ENCODE peak calls at places on chromosomes 11 and 22, in ten cellular contexts. O, L, Q, P, M, B, N, A, Z and F are unnamed samples.

GRCh38 chr11:71176812-71177211 is 75.6 kb downstream of the SHANK2 start:
- DNase-seq in Q (no peak), B (no peak), P (no peak), O (no peak), Z (no peak), N (no peak), L (no peak), A (no peak), M (no peak), F (no peak)

GRCh38 chr22:22909605-22910271 is 22.1 kb downstream of the IGLL5 start:
- DNase-seq in N (no peak), L (no peak), B (peak), M (no peak), O (no peak), P (no peak), Z (no peak), Q (no peak), A (no peak), F (no peak)

GRCh38 chr11:73257342-73258103 is 14.6 kb upstream of the P2RY6 start:
- DNase-seq in M (no peak), O (peak), A (peak), P (peak), L (peak), N (no peak), Z (peak), Q (no peak), B (peak), F (peak)

GRCh38 chr11:93567406-93567819 is 24.2 kb upstream of the SMCO4 start:
- DNase-seq in M (no peak), A (peak), B (peak), Z (peak), N (peak), Q (no peak), P (no peak), O (peak), L (no peak), F (no peak)

GRCh38 chr11:9148035-9148434 is 56.6 kb upstream of the SCUBE2 start:
- DNase-seq in A (no peak), O (no peak), P (no peak), B (no peak), L (no peak), M (no peak), N (no peak), Q (no peak), Z (no peak), F (no peak)

GRCh38 chr11:92136792-92137191 is 87.8 kb upstream of the FAT3 start:
- DNase-seq in B (no peak), P (no peak), Q (no peak), L (no peak), A (no peak), M (peak), O (no peak), Z (no peak), N (no peak), F (no peak)

GRCh38 chr22:37501610-37502341 is 15.6 kb upstream of the MFNG start:
- DNase-seq in O (peak), P (peak), Z (peak), L (no peak), M (no peak), A (peak), N (no peak), Q (peak), B (peak), F (peak)

GRCh38 chr22:29629382-29630179 is 26.1 kb downstream of the NF2 start:
- DNase-seq in B (no peak), P (no peak), L (no peak), N (no peak), Z (no peak), O (no peak), A (no peak), Q (no peak), M (no peak), F (no peak)

GRCh38 chr22:37259540-37260029 is 15.5 kb upstream of the RAC2 start:
- DNase-seq in N (no peak), B (no peak), A (peak), O (peak), Q (no peak), P (peak), Z (no peak), L (peak), M (peak), F (no peak)

GRCh38 chr22:19430890-19431541 is 517 bp downstream of the HIRA start:
- DNase-seq in O (peak), L (no peak), M (peak), Q (peak), A (peak), B (peak), P (peak), N (no peak), Z (no peak), F (no peak)

GRCh38 chr11:110903830-110904229 is 191.6 kb upstream of the ARHGAP20 start:
- DNase-seq in O (peak), N (no peak), B (no peak), P (no peak), Z (no peak), M (no peak), A (peak), L (no peak), Q (no peak), F (no peak)

GRCh38 chr22:40666151-40666848 is 13.0 kb upstream of the MCHR1 start:
- DNase-seq in Z (no peak), P (no peak), B (no peak), Q (no peak), M (no peak), O (no peak), N (no peak), A (no peak), L (no peak), F (peak)

GRCh38 chr11:132504501-132505041 is 1027.7 kb downstream of the OPCML start:
- DNase-seq in P (no peak), O (no peak), Q (no peak), A (no peak), M (no peak), Z (no peak), L (no peak), B (no peak), N (no peak), F (no peak)

GRCh38 chr22:27470169-27470772 is 331.3 kb downstream of the MN1 start:
- DNase-seq in P (no peak), Q (no peak), A (no peak), O (no peak), Z (no peak), M (no peak), B (no peak), L (no peak), N (no peak), F (no peak)

GRCh38 chr11:126339073-126339865 is 16.2 kb upstream of the ST3GAL4 start:
- DNase-seq in O (no peak), N (no peak), P (peak), B (no peak), M (no peak), L (no peak), Z (no peak), Q (no peak), A (no peak), F (no peak)

GRCh38 chr11:2525166-2525861 is 80.5 kb downstream of the KCNQ1 start:
- DNase-seq in P (peak), B (peak), N (no peak), M (peak), O (no peak), A (no peak), L (peak), Q (no peak), Z (no peak), F (no peak)

GRCh38 chr11:73402834-73403185 is 26.6 kb downstream of the RELT start:
- DNase-seq in P (no peak), B (no peak), L (no peak), Z (no peak), A (no peak), N (no peak), M (no peak), O (peak), Q (no peak), F (no peak)

GRCh38 chr11:122743949-122744876 is 88.7 kb downstream of the UBASH3B start:
- DNase-seq in A (no peak), M (no peak), P (no peak), N (peak), Z (peak), O (no peak), B (no peak), L (no peak), Q (no peak), F (no peak)

GRCh38 chr11:115678942-115679341 is 174.7 kb upstream of the CADM1 start:
- DNase-seq in N (no peak), P (no peak), O (no peak), L (peak), Z (no peak), A (no peak), M (peak), B (no peak), Q (no peak), F (no peak)

GRCh38 chr11:65150513-65151271 is 16.4 kb upstream of the SYVN1 start:
- DNase-seq in M (no peak), P (peak), Z (peak), N (peak), A (peak), O (peak), L (no peak), B (peak), Q (peak), F (no peak)

GRCh38 chr11:61697093-61697492 is 16.9 kb downstream of the DAGLA start:
- DNase-seq in P (peak), A (peak), M (no peak), N (no peak), Z (no peak), B (peak), O (no peak), Q (peak), L (no peak), F (no peak)

GRCh38 chr11:126917531-126918204 is 82.9 kb downstream of the KIRREL3 start:
- DNase-seq in O (peak), N (no peak), Z (no peak), B (no peak), A (peak), L (no peak), M (no peak), P (no peak), Q (peak), F (peak)

GRCh38 chr22:38186429-38186828 is 4.8 kb upstream of the PLA2G6 start:
- DNase-seq in B (no peak), A (no peak), Q (no peak), O (no peak), N (no peak), M (no peak), Z (no peak), P (no peak), L (no peak), F (no peak)

GRCh38 chr11:13962562-13963168 is at the start of gene SPON1:
- DNase-seq in Z (no peak), M (peak), P (peak), Q (no peak), N (no peak), L (peak), A (no peak), B (peak), O (peak), F (no peak)

GRCh38 chr11:34749666-34750659 is 129.1 kb downstream of the EHF start:
- DNase-seq in Z (peak), L (no peak), B (no peak), O (peak), P (peak), Q (peak), M (no peak), N (peak), A (peak), F (peak)

GRCh38 chr22:35568751-35569725 is 28.4 kb downstream of the RASD2 start:
- DNase-seq in P (no peak), M (no peak), O (peak), L (no peak), Z (no peak), N (peak), Q (no peak), A (peak), B (no peak), F (no peak)

GRCh38 chr11:116035972-116036371 is 531.8 kb upstream of the CADM1 start:
- DNase-seq in Q (no peak), L (peak), M (no peak), O (no peak), B (no peak), P (no peak), N (no peak), Z (no peak), A (no peak), F (no peak)

GRCh38 chr11:1458340-1459218 is 28.0 kb downstream of the MOB2 start:
- DNase-seq in Q (peak), Z (peak), O (no peak), N (no peak), B (peak), P (peak), L (peak), M (peak), A (no peak), F (no peak)

GRCh38 chr22:40782521-40782920 is 36.6 kb downstream of the SLC25A17 start:
- DNase-seq in A (no peak), P (no peak), Z (no peak), O (no peak), M (no peak), Q (no peak), N (no peak), L (no peak), B (no peak), F (no peak)

GRCh38 chr11:131889760-131890620 is 519.6 kb downstream of the NTM start:
- DNase-seq in Z (no peak), B (no peak), Q (no peak), O (peak), M (no peak), L (no peak), N (no peak), P (no peak), A (no peak), F (no peak)

GRCh38 chr11:114354076-114354475 is 46.2 kb downstream of the C11orf71 start:
- DNase-seq in B (no peak), Z (no peak), M (no peak), A (peak), P (no peak), L (no peak), O (peak), N (no peak), Q (peak), F (no peak)

GRCh38 chr11:7664867-7665266 is 8.4 kb downstream of the CYB5R2 start:
- DNase-seq in N (no peak), Q (no peak), M (no peak), Z (no peak), A (no peak), L (no peak), P (no peak), B (no peak), O (no peak), F (no peak)

GRCh38 chr11:130407978-130408377 is 20.4 kb downstream of the ADAMTS8 start:
- DNase-seq in Z (no peak), L (no peak), N (peak), A (peak), O (peak), P (no peak), Q (no peak), B (no peak), M (no peak), F (no peak)

GRCh38 chr11:134466909-134467567 is 55.0 kb upstream of the B3GAT1 start:
- DNase-seq in N (no peak), M (no peak), P (no peak), O (no peak), B (no peak), L (no peak), A (no peak), Z (no peak), Q (no peak), F (no peak)

GRCh38 chr11:78789365-78789764 is 214.7 kb upstream of the NARS2 start:
- DNase-seq in Q (no peak), N (no peak), A (no peak), Z (no peak), M (no peak), P (no peak), B (no peak), L (no peak), O (no peak), F (no peak)

GRCh38 chr22:35054064-35054463 is 11.9 kb upstream of the ISX start:
- DNase-seq in A (no peak), Q (no peak), P (no peak), L (no peak), N (no peak), B (no peak), O (no peak), M (no peak), Z (no peak), F (no peak)

GRCh38 chr11:105282658-105283057 is 143.1 kb upstream of the CARD18 start:
- DNase-seq in L (no peak), Z (no peak), M (no peak), O (no peak), B (no peak), A (no peak), N (no peak), Q (no peak), P (no peak), F (no peak)

GRCh38 chr11:9688716-9689511 is 25.0 kb downstream of the SWAP70 start:
- DNase-seq in M (no peak), N (no peak), O (peak), Q (no peak), A (peak), Z (no peak), L (peak), P (no peak), B (no peak), F (peak)

GRCh38 chr22:49193901-49194465 is 633.7 kb downstream of the BRD1 start:
- DNase-seq in Q (no peak), M (no peak), Z (no peak), O (no peak), B (peak), N (no peak), L (no peak), A (no peak), P (peak), F (no peak)

GRCh38 chr11:17986711-17987220 is 26.1 kb downstream of the SERGEF start:
- DNase-seq in B (no peak), N (no peak), M (no peak), L (no peak), Z (no peak), Q (no peak), A (no peak), P (no peak), O (no peak), F (no peak)
- TF ChIP-seq CTCF in B (no peak), N (no peak), M (no peak), L (no peak), Z (no peak), Q (peak), A (peak), P (no peak), O (peak), F (no peak)

GRCh38 chr22:45868586-45869443 is 108.1 kb downstream of the WNT7B start:
- DNase-seq in B (peak), N (no peak), L (no peak), Z (no peak), P (no peak), A (no peak), Q (no peak), O (no peak), M (no peak), F (no peak)

GRCh38 chr22:45866398-45867117 is 110.4 kb downstream of the WNT7B start:
- DNase-seq in Z (no peak), L (peak), A (no peak), P (peak), N (no peak), Q (no peak), M (peak), O (no peak), B (peak), F (no peak)

GRCh38 chr22:45867906-45868555 is 108.9 kb downstream of the WNT7B start:
- DNase-seq in L (no peak), M (peak), N (no peak), A (no peak), B (peak), P (no peak), O (no peak), Q (no peak), Z (no peak), F (no peak)

GRCh38 chr22:45865561-45866397 is 111.2 kb downstream of the WNT7B start:
- DNase-seq in P (no peak), Z (no peak), Q (no peak), A (no peak), M (peak), B (peak), N (no peak), O (no peak), L (no peak), F (no peak)

DNA sequence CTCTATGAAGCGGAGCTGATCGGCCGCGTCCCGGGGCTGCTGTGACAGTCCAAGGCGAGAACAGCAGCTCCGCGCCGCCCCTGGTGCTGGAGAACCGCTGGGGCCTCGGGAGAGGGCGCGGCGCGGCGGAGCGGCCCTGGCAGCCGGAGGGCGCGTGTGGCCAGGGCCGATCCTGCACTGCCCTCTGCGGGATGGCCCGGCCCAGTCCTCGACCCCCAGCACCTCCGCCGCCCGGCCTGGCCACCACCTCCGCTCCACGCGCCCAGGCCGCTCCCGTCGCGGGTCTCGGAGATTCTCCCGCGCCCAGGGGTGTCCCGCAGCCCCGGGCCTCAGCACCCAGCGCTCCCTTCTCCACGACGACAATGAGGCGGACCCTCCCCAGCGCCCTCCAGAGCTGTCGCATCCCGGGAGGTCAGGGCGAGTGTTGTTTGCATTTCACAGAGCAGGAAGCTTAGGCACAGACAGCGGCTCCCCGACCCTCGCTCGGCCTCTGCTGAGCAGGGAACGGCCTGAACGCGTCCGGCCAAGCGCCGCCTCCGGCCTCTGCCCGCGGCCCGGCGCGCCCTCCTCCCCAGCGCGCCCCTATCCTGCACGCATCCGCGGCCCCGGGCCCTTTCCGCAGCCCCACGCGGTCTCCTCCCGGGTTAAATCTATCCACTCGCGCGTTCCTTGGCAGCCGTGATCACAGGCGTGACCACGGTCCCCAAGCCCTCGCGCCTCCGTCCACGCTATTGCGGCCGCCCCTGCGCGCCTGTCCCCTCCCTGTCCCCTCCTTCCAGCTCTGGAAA is 109.7 kb downstream of the WNT7B start:
- DNase-seq in L (peak), B (peak), Z (no peak), N (no peak), P (peak), O (no peak), A (no peak), M (peak), Q (no peak), F (no peak)
- TF ChIP-seq CTCF in L (no peak), B (peak), Z (peak), N (no peak), P (peak), O (peak), A (peak), M (no peak), Q (no peak), F (peak)

GRCh38 chr11:66264383-66264782 is 4.1 kb upstream of the RAB1B start:
- DNase-seq in L (no peak), Q (no peak), Z (no peak), O (no peak), B (no peak), N (no peak), A (no peak), M (no peak), P (no peak), F (no peak)

GRCh38 chr11:66263785-66264184 is 4.7 kb upstream of the RAB1B start:
- DNase-seq in Z (no peak), O (no peak), L (no peak), A (no peak), M (no peak), P (no peak), B (no peak), Q (no peak), N (no peak), F (no peak)

GRCh38 chr11:66266378-66267038 is 1.9 kb upstream of the RAB1B start:
- DNase-seq in A (no peak), M (no peak), Q (no peak), L (no peak), N (no peak), O (no peak), P (peak), B (peak), Z (no peak), F (no peak)

GRCh38 chr11:66265531-66266377 is 2.7 kb upstream of the RAB1B start:
- DNase-seq in A (no peak), M (no peak), P (no peak), Z (no peak), B (peak), Q (no peak), O (no peak), L (no peak), N (no peak), F (no peak)

GRCh38 chr11:66264893-66265292 is 3.5 kb upstream of the RAB1B start:
- DNase-seq in A (no peak), P (no peak), M (no peak), B (no peak), L (peak), N (no peak), Z (no peak), O (no peak), Q (peak), F (no peak)
- TF ChIP-seq CTCF in A (peak), P (peak), M (peak), B (no peak), L (peak), N (no peak), Z (no peak), O (peak), Q (peak), F (peak)

DNA sequence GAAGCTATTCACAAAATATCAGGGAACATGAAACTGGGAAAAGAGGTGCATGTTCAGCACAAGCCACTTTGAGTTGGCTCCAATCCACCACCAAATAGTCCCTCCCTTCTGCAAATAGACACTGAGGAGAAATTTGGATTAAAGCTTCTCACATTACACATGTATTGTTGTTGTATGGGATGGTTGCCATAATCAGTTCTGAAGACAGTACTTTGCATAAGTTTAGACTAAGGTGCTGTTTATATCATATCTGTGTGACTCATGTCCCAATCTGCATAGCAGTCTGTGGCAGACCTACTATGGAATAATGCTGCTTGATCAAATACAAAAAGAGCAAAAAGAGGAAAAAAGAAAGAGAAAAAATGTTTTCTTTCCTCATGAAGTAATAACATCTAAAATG is 376.7 kb upstream of the DDI1 start:
- DNase-seq in B (no peak), A (no peak), P (no peak), O (no peak), M (no peak), Q (no peak), Z (no peak), N (no peak), L (no peak), F (no peak)
- TF ChIP-seq CTCF in B (no peak), A (no peak), P (no peak), O (no peak), M (no peak), Q (no peak), Z (no peak), N (no peak), L (no peak), F (no peak)